ENCODE peak calls at places on chromosomes 2 and 18, in four cellular contexts. One of them, this sample, is unnamed.

GRCh38 chr18:71114550-71115210 is 825.8 kb downstream of the SOCS6 start:
- DNase-seq in glutamatergic neuron: no peak
- DNase-seq in GM23338: no peak
- DNase-seq in fibroblast of pulmonary artery: no peak
- DNase-seq in this sample: no peak

GRCh38 chr2:128091691-128092050 is 671 bp downstream of the UGGT1 start:
- DNase-seq in fibroblast of pulmonary artery: peak
- DNase-seq in GM23338: no peak
- DNase-seq in glutamatergic neuron: no peak
- DNase-seq in this sample: no peak

GRCh38 chr2:30503692-30504076 is 56.6 kb downstream of the LCLAT1 start:
- DNase-seq in GM23338: no peak
- DNase-seq in glutamatergic neuron: no peak
- DNase-seq in fibroblast of pulmonary artery: no peak
- DNase-seq in this sample: no peak

GRCh38 chr18:10450986-10451385 is 3.4 kb upstream of the APCDD1 start:
- DNase-seq in fibroblast of pulmonary artery: no peak
- DNase-seq in glutamatergic neuron: no peak
- DNase-seq in GM23338: no peak
- DNase-seq in this sample: no peak

GRCh38 chr2:168155036-168155435 is 92.4 kb downstream of the STK39 start:
- DNase-seq in glutamatergic neuron: no peak
- DNase-seq in fibroblast of pulmonary artery: no peak
- DNase-seq in GM23338: no peak
- DNase-seq in this sample: no peak

GRCh38 chr2:96637385-96638143 is 548 bp downstream of the KANSL3 start:
- DNase-seq in GM23338: peak
- DNase-seq in fibroblast of pulmonary artery: peak
- DNase-seq in glutamatergic neuron: peak
- DNase-seq in this sample: peak

GRCh38 chr2:235352541-235352940 is 141.3 kb upstream of the AGAP1 start:
- DNase-seq in fibroblast of pulmonary artery: no peak
- DNase-seq in glutamatergic neuron: no peak
- DNase-seq in GM23338: no peak
- DNase-seq in this sample: no peak

GRCh38 chr2:227655454-227655853 is 11.2 kb upstream of the SCYGR5 start:
- DNase-seq in glutamatergic neuron: no peak
- DNase-seq in fibroblast of pulmonary artery: peak
- DNase-seq in GM23338: no peak
- DNase-seq in this sample: no peak

GRCh38 chr2:191180712-191181111 is 29.9 kb upstream of the STAT4 start:
- DNase-seq in GM23338: no peak
- DNase-seq in glutamatergic neuron: no peak
- DNase-seq in fibroblast of pulmonary artery: peak
- DNase-seq in this sample: no peak

GRCh38 chr18:28778706-28779105 is 601.8 kb upstream of the CDH2 start:
- DNase-seq in glutamatergic neuron: peak
- DNase-seq in fibroblast of pulmonary artery: no peak
- DNase-seq in GM23338: no peak
- DNase-seq in this sample: no peak

GRCh38 chr2:74922592-74923227 is 35.7 kb upstream of the POLE4 start:
- DNase-seq in glutamatergic neuron: no peak
- DNase-seq in fibroblast of pulmonary artery: peak
- DNase-seq in GM23338: no peak
- DNase-seq in this sample: no peak

GRCh38 chr2:229738024-229738625 is 23.8 kb upstream of the DNER start:
- DNase-seq in fibroblast of pulmonary artery: no peak
- DNase-seq in glutamatergic neuron: no peak
- DNase-seq in GM23338: peak
- DNase-seq in this sample: no peak

GRCh38 chr2:240964854-240965295 is 33.5 kb upstream of the SNED1 start:
- DNase-seq in glutamatergic neuron: no peak
- DNase-seq in GM23338: no peak
- DNase-seq in fibroblast of pulmonary artery: no peak
- DNase-seq in this sample: peak

GRCh38 chr18:36766836-36767235 is 62.0 kb downstream of the TPGS2 start:
- DNase-seq in fibroblast of pulmonary artery: no peak
- DNase-seq in glutamatergic neuron: no peak
- DNase-seq in GM23338: no peak
- DNase-seq in this sample: no peak

GRCh38 chr2:138931284-138932256 is 151.4 kb upstream of the NXPH2 start:
- DNase-seq in glutamatergic neuron: peak
- DNase-seq in GM23338: no peak
- DNase-seq in fibroblast of pulmonary artery: no peak
- DNase-seq in this sample: no peak

GRCh38 chr18:10519999-10520935 is 5.6 kb upstream of the NAPG start:
- DNase-seq in glutamatergic neuron: peak
- DNase-seq in fibroblast of pulmonary artery: peak
- DNase-seq in GM23338: peak
- DNase-seq in this sample: peak

GRCh38 chr2:10514743-10515142 is 66.6 kb upstream of the ODC1 start:
- DNase-seq in glutamatergic neuron: no peak
- DNase-seq in GM23338: no peak
- DNase-seq in fibroblast of pulmonary artery: peak
- DNase-seq in this sample: peak

GRCh38 chr18:35998967-35999366 is 26.5 kb downstream of the RMP24 start:
- DNase-seq in glutamatergic neuron: no peak
- DNase-seq in GM23338: peak
- DNase-seq in fibroblast of pulmonary artery: peak
- DNase-seq in this sample: no peak

GRCh38 chr2:213451542-213452256 is 167.4 kb downstream of the SPAG16 start:
- DNase-seq in GM23338: peak
- DNase-seq in fibroblast of pulmonary artery: no peak
- DNase-seq in glutamatergic neuron: no peak
- DNase-seq in this sample: no peak

GRCh38 chr18:77116201-77117080 is 16.1 kb downstream of the MBP start:
- DNase-seq in fibroblast of pulmonary artery: no peak
- DNase-seq in glutamatergic neuron: no peak
- DNase-seq in GM23338: no peak
- DNase-seq in this sample: no peak

GRCh38 chr2:37143986-37144385 is 12.8 kb downstream of the EIF2AK2 start:
- DNase-seq in fibroblast of pulmonary artery: peak
- DNase-seq in GM23338: no peak
- DNase-seq in glutamatergic neuron: no peak
- DNase-seq in this sample: no peak

GRCh38 chr2:239098288-239098970 is 250.5 kb downstream of the TWIST2 start:
- DNase-seq in fibroblast of pulmonary artery: no peak
- DNase-seq in glutamatergic neuron: no peak
- DNase-seq in GM23338: no peak
- DNase-seq in this sample: no peak

GRCh38 chr2:85797959-85798358 is 44.2 kb downstream of the ATOH8 start:
- DNase-seq in glutamatergic neuron: no peak
- DNase-seq in GM23338: peak
- DNase-seq in fibroblast of pulmonary artery: peak
- DNase-seq in this sample: peak

GRCh38 chr2:138997849-138998517 is 217.8 kb upstream of the NXPH2 start:
- DNase-seq in GM23338: no peak
- DNase-seq in glutamatergic neuron: no peak
- DNase-seq in fibroblast of pulmonary artery: no peak
- DNase-seq in this sample: no peak

GRCh38 chr18:59980052-59980668 is 80.4 kb downstream of the PMAIP1 start:
- DNase-seq in fibroblast of pulmonary artery: no peak
- DNase-seq in GM23338: no peak
- DNase-seq in glutamatergic neuron: no peak
- DNase-seq in this sample: no peak

GRCh38 chr2:158745067-158745865 is 49.9 kb upstream of the DAPL1 start:
- DNase-seq in glutamatergic neuron: peak
- DNase-seq in GM23338: peak
- DNase-seq in fibroblast of pulmonary artery: peak
- DNase-seq in this sample: no peak

GRCh38 chr2:25074826-25075225 is 33.0 kb downstream of the EFR3B start:
- DNase-seq in GM23338: no peak
- DNase-seq in glutamatergic neuron: no peak
- DNase-seq in fibroblast of pulmonary artery: no peak
- DNase-seq in this sample: no peak

GRCh38 chr18:58101291-58101706 is 57.3 kb downstream of the NEDD4L start:
- DNase-seq in GM23338: no peak
- DNase-seq in glutamatergic neuron: no peak
- DNase-seq in fibroblast of pulmonary artery: no peak
- DNase-seq in this sample: no peak

GRCh38 chr2:27071990-27072830 is 756 bp upstream of the OST4 start:
- DNase-seq in GM23338: peak
- DNase-seq in fibroblast of pulmonary artery: peak
- DNase-seq in glutamatergic neuron: peak
- DNase-seq in this sample: peak

GRCh38 chr2:206084870-206085741 is 868 bp downstream of the INO80D start:
- DNase-seq in GM23338: peak
- DNase-seq in fibroblast of pulmonary artery: no peak
- DNase-seq in glutamatergic neuron: peak
- DNase-seq in this sample: peak

GRCh38 chr2:55296393-55296792 is 27.4 kb upstream of the MTIF2 start:
- DNase-seq in glutamatergic neuron: no peak
- DNase-seq in GM23338: no peak
- DNase-seq in fibroblast of pulmonary artery: no peak
- DNase-seq in this sample: no peak

GRCh38 chr2:106197878-106198277 is 3.8 kb upstream of the UXS1 start:
- DNase-seq in GM23338: no peak
- DNase-seq in glutamatergic neuron: no peak
- DNase-seq in fibroblast of pulmonary artery: peak
- DNase-seq in this sample: no peak

GRCh38 chr2:112579280-112579679 is 5.1 kb upstream of the CHCHD5 start:
- DNase-seq in fibroblast of pulmonary artery: peak
- DNase-seq in glutamatergic neuron: no peak
- DNase-seq in GM23338: no peak
- DNase-seq in this sample: no peak

GRCh38 chr2:25086070-25086560 is 44.2 kb downstream of the EFR3B start:
- DNase-seq in glutamatergic neuron: no peak
- DNase-seq in fibroblast of pulmonary artery: no peak
- DNase-seq in GM23338: no peak
- DNase-seq in this sample: no peak

GRCh38 chr2:118312963-118313756 is 224.9 kb downstream of the INSIG2 start:
- DNase-seq in GM23338: peak
- DNase-seq in fibroblast of pulmonary artery: no peak
- DNase-seq in glutamatergic neuron: peak
- DNase-seq in this sample: no peak

GRCh38 chr2:133838642-133839370 is 270.5 kb upstream of the NCKAP5 start:
- DNase-seq in fibroblast of pulmonary artery: no peak
- DNase-seq in GM23338: no peak
- DNase-seq in glutamatergic neuron: no peak
- DNase-seq in this sample: no peak

GRCh38 chr2:113167115-113167932 is 6.4 kb upstream of the PSD4 start:
- DNase-seq in GM23338: no peak
- DNase-seq in fibroblast of pulmonary artery: no peak
- DNase-seq in glutamatergic neuron: no peak
- DNase-seq in this sample: no peak

GRCh38 chr2:216845426-216845825 is 14.4 kb downstream of the TNP1 start:
- DNase-seq in fibroblast of pulmonary artery: no peak
- DNase-seq in GM23338: no peak
- DNase-seq in glutamatergic neuron: no peak
- DNase-seq in this sample: no peak

GRCh38 chr2:163884416-163884815 is 148.6 kb upstream of the FIGN start:
- DNase-seq in glutamatergic neuron: no peak
- DNase-seq in fibroblast of pulmonary artery: no peak
- DNase-seq in GM23338: peak
- DNase-seq in this sample: no peak

This sample was measured in suprapubic skin.